ENCODE peak calls at places on chromosome 2, in four cellular contexts. One of them, this sample, is unnamed.

GRCh38 chr2:174334781-174335604 is at the start of gene SP9:
- DNase-seq in occipital lobe: no peak
- DNase-seq in hippocampal formation: no peak
- DNase-seq in lower lobe of right lung: no peak
- DNase-seq in this sample: peak; percentile 36

GRCh38 chr2:229800997-229801754 is 86.8 kb upstream of the DNER start:
- DNase-seq in occipital lobe: peak; percentile 6
- DNase-seq in hippocampal formation: peak; percentile 24
- DNase-seq in lower lobe of right lung: peak; percentile 52
- DNase-seq in this sample: peak; percentile 15

GRCh38 chr2:43136862-43137261 is 89.5 kb downstream of the ZFP36L2 start:
- DNase-seq in occipital lobe: no peak
- DNase-seq in hippocampal formation: no peak
- DNase-seq in lower lobe of right lung: no peak
- DNase-seq in this sample: no peak

GRCh38 chr2:68418855-68419254 is 48.2 kb downstream of the FBXO48 start:
- DNase-seq in occipital lobe: no peak
- DNase-seq in hippocampal formation: no peak
- DNase-seq in lower lobe of right lung: no peak
- DNase-seq in this sample: no peak

GRCh38 chr2:232200195-232200594 is 178.4 kb upstream of the ALPP start:
- DNase-seq in occipital lobe: no peak
- DNase-seq in hippocampal formation: no peak
- DNase-seq in lower lobe of right lung: no peak
- DNase-seq in this sample: no peak

GRCh38 chr2:69601179-69601612 is 42.3 kb downstream of the AAK1 start:
- DNase-seq in occipital lobe: no peak
- DNase-seq in hippocampal formation: no peak
- DNase-seq in lower lobe of right lung: no peak
- DNase-seq in this sample: no peak

GRCh38 chr2:207184348-207184747 is 18.6 kb upstream of the KLF7 start:
- DNase-seq in occipital lobe: no peak
- DNase-seq in hippocampal formation: no peak
- DNase-seq in lower lobe of right lung: no peak
- DNase-seq in this sample: no peak

GRCh38 chr2:172300851-172301250 is 126.5 kb upstream of the ITGA6 start:
- DNase-seq in occipital lobe: no peak
- DNase-seq in hippocampal formation: no peak
- DNase-seq in lower lobe of right lung: no peak
- DNase-seq in this sample: no peak

GRCh38 chr2:26471766-26472706 is 5.9 kb downstream of the OTOF start:
- DNase-seq in occipital lobe: no peak
- DNase-seq in hippocampal formation: no peak
- DNase-seq in lower lobe of right lung: no peak
- DNase-seq in this sample: no peak

GRCh38 chr2:200300650-200301314 is 5.7 kb upstream of the SPATS2L start:
- DNase-seq in occipital lobe: no peak
- DNase-seq in hippocampal formation: no peak
- DNase-seq in lower lobe of right lung: no peak
- DNase-seq in this sample: no peak